ENCODE peak calls at places on chromosomes 1 and 21, in six cellular contexts. M is sigmoid colon; B is fibroblast of mammary gland; T is stimulated activated CD4-positive, alpha-beta T cell treated with anti-CD3 and anti-CD28 coated beads, Interleukin-15, amount 100 ng/mL, for 1 hour; Y is RPMI8226; S is GM04504. U is an unnamed sample.

GRCh38 chr21:38072489-38072888 is 156.2 kb upstream of the KCNJ6 start:
- DNase-seq in M (no peak), B (no peak), T (no peak), Y (no peak), S (no peak), U (no peak)

GRCh38 chr1:235329139-235329808 is 904 bp downstream of the GGPS1 start:
- DNase-seq in M (peak), B (peak), T (peak), Y (peak), S (no peak), U (no peak)

GRCh38 chr1:68049941-68050878 is at the start of gene DIRAS3:
- DNase-seq in M (no peak), B (peak), T (no peak), Y (no peak), S (peak), U (no peak)

GRCh38 chr1:41447995-41448770 is 36.3 kb downstream of the EDN2 start:
- DNase-seq in M (no peak), B (no peak), T (no peak), Y (no peak), S (no peak), U (no peak)

GRCh38 chr1:203968728-203969127 is 104.2 kb upstream of the SOX13 start:
- DNase-seq in M (no peak), B (peak), T (no peak), Y (no peak), S (no peak), U (no peak)

GRCh38 chr1:175192630-175193338 is at the start of gene KIAA0040:
- DNase-seq in M (peak), B (no peak), T (peak), Y (peak), S (no peak), U (no peak)

GRCh38 chr1:229557214-229557850 is 1.2 kb downstream of the ABCB10 start:
- DNase-seq in M (no peak), B (peak), T (no peak), Y (peak), S (no peak), U (no peak)

GRCh38 chr1:86926886-86927285 is 12.5 kb downstream of the HS2ST1 start:
- DNase-seq in M (no peak), B (no peak), T (no peak), Y (no peak), S (no peak), U (no peak)

GRCh38 chr1:203152158-203153034 is 23.2 kb downstream of the MYBPH start:
- DNase-seq in M (no peak), B (peak), T (no peak), Y (no peak), S (no peak), U (no peak)

GRCh38 chr1:84506729-84507453 is 510 bp upstream of the GNG5 start:
- DNase-seq in M (no peak), B (peak), T (no peak), Y (no peak), S (no peak), U (no peak)

GRCh38 chr1:213898684-213899083 is 89.1 kb upstream of the PROX1 start:
- DNase-seq in M (no peak), B (no peak), T (no peak), Y (no peak), S (no peak), U (no peak)

GRCh38 chr1:232628335-232629214 is 1.4 kb downstream of the SIPA1L2 start:
- DNase-seq in M (no peak), B (peak), T (no peak), Y (peak), S (no peak), U (no peak)